ENCODE peak calls at places on chromosomes 11 and 22, in ten cellular contexts. One of them, this sample, is unnamed.

GRCh38 chr22:41910599-41911291 is 4.1 kb downstream of the SHISA8 start:
- DNase-seq in breast epithelium: no peak
- DNase-seq in naive thymus-derived CD8-positive, alpha-beta T cell: no peak
- DNase-seq in sigmoid colon: no peak
- DNase-seq in SK-N-SH: peak; percentile 67
- DNase-seq in LoVo: no peak
- DNase-seq in iris pigment epithelial cell: peak; percentile 32
- DNase-seq in Caki2: no peak
- DNase-seq in stimulated activated naive CD8-positive, alpha-beta T cell treated with anti-CD3 and anti-CD28 coated beads, Interleukin-15, amount 100 ng/mL, for 72 hours: peak; percentile 54
- DNase-seq in NCI-H748 treated with DMSO at 0.1 percent for 48 hours: no peak
- DNase-seq in this sample: peak; percentile 9

GRCh38 chr22:37782340-37783168 is 25.2 kb upstream of the GCAT start:
- DNase-seq in breast epithelium: no peak
- DNase-seq in naive thymus-derived CD8-positive, alpha-beta T cell: no peak
- DNase-seq in sigmoid colon: no peak
- DNase-seq in SK-N-SH: no peak
- DNase-seq in LoVo: peak; percentile 66
- DNase-seq in iris pigment epithelial cell: no peak
- DNase-seq in Caki2: no peak
- DNase-seq in stimulated activated naive CD8-positive, alpha-beta T cell treated with anti-CD3 and anti-CD28 coated beads, Interleukin-15, amount 100 ng/mL, for 72 hours: no peak
- DNase-seq in NCI-H748 treated with DMSO at 0.1 percent for 48 hours: no peak
- DNase-seq in this sample: peak; percentile 94

GRCh38 chr22:17379939-17380710 is 10.9 kb downstream of the CECR2 start:
- DNase-seq in breast epithelium: no peak
- DNase-seq in naive thymus-derived CD8-positive, alpha-beta T cell: no peak
- DNase-seq in sigmoid colon: no peak
- DNase-seq in SK-N-SH: no peak
- DNase-seq in LoVo: no peak
- DNase-seq in iris pigment epithelial cell: no peak
- DNase-seq in Caki2: no peak
- DNase-seq in stimulated activated naive CD8-positive, alpha-beta T cell treated with anti-CD3 and anti-CD28 coated beads, Interleukin-15, amount 100 ng/mL, for 72 hours: no peak
- DNase-seq in NCI-H748 treated with DMSO at 0.1 percent for 48 hours: no peak
- DNase-seq in this sample: no peak

GRCh38 chr11:111194789-111195188 is 50.7 kb upstream of the POU2AF2 start:
- DNase-seq in breast epithelium: no peak
- DNase-seq in naive thymus-derived CD8-positive, alpha-beta T cell: no peak
- DNase-seq in sigmoid colon: no peak
- DNase-seq in SK-N-SH: no peak
- DNase-seq in LoVo: no peak
- DNase-seq in iris pigment epithelial cell: no peak
- DNase-seq in Caki2: no peak
- DNase-seq in stimulated activated naive CD8-positive, alpha-beta T cell treated with anti-CD3 and anti-CD28 coated beads, Interleukin-15, amount 100 ng/mL, for 72 hours: no peak
- DNase-seq in NCI-H748 treated with DMSO at 0.1 percent for 48 hours: no peak
- DNase-seq in this sample: no peak

GRCh38 chr22:41833369-41834004 is 582 bp downstream of the SREBF2 start:
- DNase-seq in breast epithelium: peak; percentile 59
- DNase-seq in naive thymus-derived CD8-positive, alpha-beta T cell: peak; percentile 26
- DNase-seq in sigmoid colon: peak; percentile 78
- DNase-seq in SK-N-SH: peak; percentile 68
- DNase-seq in LoVo: peak; percentile 44
- DNase-seq in iris pigment epithelial cell: peak; percentile 38
- DNase-seq in Caki2: peak; percentile 56
- DNase-seq in stimulated activated naive CD8-positive, alpha-beta T cell treated with anti-CD3 and anti-CD28 coated beads, Interleukin-15, amount 100 ng/mL, for 72 hours: peak; percentile 41
- DNase-seq in NCI-H748 treated with DMSO at 0.1 percent for 48 hours: no peak
- DNase-seq in this sample: peak; percentile 6

GRCh38 chr11:115760528-115760837 is 256.3 kb upstream of the CADM1 start:
- DNase-seq in breast epithelium: no peak
- DNase-seq in naive thymus-derived CD8-positive, alpha-beta T cell: no peak
- DNase-seq in sigmoid colon: peak; percentile 65
- DNase-seq in SK-N-SH: no peak
- DNase-seq in LoVo: no peak
- DNase-seq in iris pigment epithelial cell: no peak
- DNase-seq in Caki2: no peak
- DNase-seq in stimulated activated naive CD8-positive, alpha-beta T cell treated with anti-CD3 and anti-CD28 coated beads, Interleukin-15, amount 100 ng/mL, for 72 hours: no peak
- DNase-seq in NCI-H748 treated with DMSO at 0.1 percent for 48 hours: no peak
- DNase-seq in this sample: no peak

GRCh38 chr11:19711911-19712280 is 741 bp upstream of the NAV2 start:
- DNase-seq in breast epithelium: no peak
- DNase-seq in naive thymus-derived CD8-positive, alpha-beta T cell: no peak
- DNase-seq in sigmoid colon: no peak
- DNase-seq in SK-N-SH: no peak
- DNase-seq in LoVo: no peak
- DNase-seq in iris pigment epithelial cell: peak; percentile 48
- DNase-seq in Caki2: no peak
- DNase-seq in stimulated activated naive CD8-positive, alpha-beta T cell treated with anti-CD3 and anti-CD28 coated beads, Interleukin-15, amount 100 ng/mL, for 72 hours: no peak
- DNase-seq in NCI-H748 treated with DMSO at 0.1 percent for 48 hours: no peak
- DNase-seq in this sample: no peak

GRCh38 chr11:61834278-61835004 is 6.3 kb downstream of the FADS2 start:
- DNase-seq in breast epithelium: no peak
- DNase-seq in naive thymus-derived CD8-positive, alpha-beta T cell: peak; percentile 38
- DNase-seq in sigmoid colon: no peak
- DNase-seq in SK-N-SH: peak; percentile 27
- DNase-seq in LoVo: no peak
- DNase-seq in iris pigment epithelial cell: peak; percentile 81
- DNase-seq in Caki2: no peak
- DNase-seq in stimulated activated naive CD8-positive, alpha-beta T cell treated with anti-CD3 and anti-CD28 coated beads, Interleukin-15, amount 100 ng/mL, for 72 hours: peak; percentile 60
- DNase-seq in NCI-H748 treated with DMSO at 0.1 percent for 48 hours: no peak
- DNase-seq in this sample: peak; percentile 34

GRCh38 chr11:44628730-44629361 is 63.4 kb downstream of the CD82 start:
- DNase-seq in breast epithelium: no peak
- DNase-seq in naive thymus-derived CD8-positive, alpha-beta T cell: no peak
- DNase-seq in sigmoid colon: peak; percentile 46
- DNase-seq in SK-N-SH: no peak
- DNase-seq in LoVo: no peak
- DNase-seq in iris pigment epithelial cell: no peak
- DNase-seq in Caki2: no peak
- DNase-seq in stimulated activated naive CD8-positive, alpha-beta T cell treated with anti-CD3 and anti-CD28 coated beads, Interleukin-15, amount 100 ng/mL, for 72 hours: no peak
- DNase-seq in NCI-H748 treated with DMSO at 0.1 percent for 48 hours: no peak
- DNase-seq in this sample: no peak

GRCh38 chr22:37777122-37777687 is 30.5 kb upstream of the GCAT start:
- DNase-seq in breast epithelium: peak; percentile 93
- DNase-seq in naive thymus-derived CD8-positive, alpha-beta T cell: no peak
- DNase-seq in sigmoid colon: peak; percentile 83
- DNase-seq in SK-N-SH: no peak
- DNase-seq in LoVo: peak; percentile 87
- DNase-seq in iris pigment epithelial cell: peak; percentile 55
- DNase-seq in Caki2: peak; percentile 99
- DNase-seq in stimulated activated naive CD8-positive, alpha-beta T cell treated with anti-CD3 and anti-CD28 coated beads, Interleukin-15, amount 100 ng/mL, for 72 hours: no peak
- DNase-seq in NCI-H748 treated with DMSO at 0.1 percent for 48 hours: no peak
- DNase-seq in this sample: peak; percentile 96

GRCh38 chr11:28777126-28777525 is 668.9 kb downstream of the METTL15 start:
- DNase-seq in breast epithelium: no peak
- DNase-seq in naive thymus-derived CD8-positive, alpha-beta T cell: no peak
- DNase-seq in sigmoid colon: no peak
- DNase-seq in SK-N-SH: no peak
- DNase-seq in LoVo: no peak
- DNase-seq in iris pigment epithelial cell: no peak
- DNase-seq in Caki2: no peak
- DNase-seq in stimulated activated naive CD8-positive, alpha-beta T cell treated with anti-CD3 and anti-CD28 coated beads, Interleukin-15, amount 100 ng/mL, for 72 hours: no peak
- DNase-seq in NCI-H748 treated with DMSO at 0.1 percent for 48 hours: no peak
- DNase-seq in this sample: no peak

GRCh38 chr11:94218372-94218771 is 86.0 kb upstream of the IZUMO1R start:
- DNase-seq in breast epithelium: no peak
- DNase-seq in naive thymus-derived CD8-positive, alpha-beta T cell: no peak
- DNase-seq in sigmoid colon: no peak
- DNase-seq in SK-N-SH: no peak
- DNase-seq in LoVo: no peak
- DNase-seq in iris pigment epithelial cell: no peak
- DNase-seq in Caki2: no peak
- DNase-seq in stimulated activated naive CD8-positive, alpha-beta T cell treated with anti-CD3 and anti-CD28 coated beads, Interleukin-15, amount 100 ng/mL, for 72 hours: no peak
- DNase-seq in NCI-H748 treated with DMSO at 0.1 percent for 48 hours: no peak
- DNase-seq in this sample: no peak

GRCh38 chr11:131748146-131749050 is 378.0 kb downstream of the NTM start:
- DNase-seq in breast epithelium: no peak
- DNase-seq in naive thymus-derived CD8-positive, alpha-beta T cell: no peak
- DNase-seq in sigmoid colon: peak; percentile 72
- DNase-seq in SK-N-SH: peak; percentile 67
- DNase-seq in LoVo: peak; percentile 9
- DNase-seq in iris pigment epithelial cell: peak; percentile 79
- DNase-seq in Caki2: peak; percentile 7
- DNase-seq in stimulated activated naive CD8-positive, alpha-beta T cell treated with anti-CD3 and anti-CD28 coated beads, Interleukin-15, amount 100 ng/mL, for 72 hours: peak; percentile 12
- DNase-seq in NCI-H748 treated with DMSO at 0.1 percent for 48 hours: peak; percentile 56
- DNase-seq in this sample: peak; percentile 69

GRCh38 chr11:78615724-78616123 is 41.1 kb upstream of the NARS2 start:
- DNase-seq in breast epithelium: no peak
- DNase-seq in naive thymus-derived CD8-positive, alpha-beta T cell: no peak
- DNase-seq in sigmoid colon: no peak
- DNase-seq in SK-N-SH: no peak
- DNase-seq in LoVo: no peak
- DNase-seq in iris pigment epithelial cell: peak; percentile 7
- DNase-seq in Caki2: no peak
- DNase-seq in stimulated activated naive CD8-positive, alpha-beta T cell treated with anti-CD3 and anti-CD28 coated beads, Interleukin-15, amount 100 ng/mL, for 72 hours: no peak
- DNase-seq in NCI-H748 treated with DMSO at 0.1 percent for 48 hours: no peak
- DNase-seq in this sample: peak; percentile 7

GRCh38 chr11:69308936-69309799 is 15.2 kb downstream of the MYEOV start:
- DNase-seq in breast epithelium: peak; percentile 25
- DNase-seq in naive thymus-derived CD8-positive, alpha-beta T cell: no peak
- DNase-seq in sigmoid colon: peak; percentile 34
- DNase-seq in SK-N-SH: peak; percentile 22
- DNase-seq in LoVo: no peak
- DNase-seq in iris pigment epithelial cell: no peak
- DNase-seq in Caki2: no peak
- DNase-seq in stimulated activated naive CD8-positive, alpha-beta T cell treated with anti-CD3 and anti-CD28 coated beads, Interleukin-15, amount 100 ng/mL, for 72 hours: no peak
- DNase-seq in NCI-H748 treated with DMSO at 0.1 percent for 48 hours: no peak
- DNase-seq in this sample: no peak

This sample was measured in PC-3.